ENCODE peak calls at places on chromosomes 11 and 22, in eight cellular contexts. One of them, this sample, is unnamed.

GRCh38 chr11:44681698-44682097 is 45.1 kb upstream of the TSPAN18 start:
- DNase-seq in mammary epithelial cell: peak
- DNase-seq in CD4-positive, CD25-positive, alpha-beta regulatory T cell: peak
- DNase-seq in PC-3: peak
- DNase-seq in dorsolateral prefrontal cortex: no peak
- DNase-seq in kidney: no peak
- DNase-seq in fibroblast of lung: peak
- DNase-seq in GM23248: peak
- DNase-seq in this sample: no peak

GRCh38 chr11:108912587-108912986 is 247.7 kb downstream of the DDX10 start:
- DNase-seq in CD4-positive, CD25-positive, alpha-beta regulatory T cell: no peak
- DNase-seq in mammary epithelial cell: peak
- DNase-seq in fibroblast of lung: peak
- DNase-seq in kidney: no peak
- DNase-seq in PC-3: no peak
- DNase-seq in dorsolateral prefrontal cortex: no peak
- DNase-seq in GM23248: peak
- DNase-seq in this sample: no peak

GRCh38 chr11:64246874-64247728 is at the start of gene PPP1R14B:
- DNase-seq in PC-3: peak
- DNase-seq in kidney: peak
- DNase-seq in fibroblast of lung: peak
- DNase-seq in CD4-positive, CD25-positive, alpha-beta regulatory T cell: peak
- DNase-seq in dorsolateral prefrontal cortex: peak
- DNase-seq in GM23248: peak
- DNase-seq in mammary epithelial cell: peak
- DNase-seq in this sample: peak

GRCh38 chr22:45612451-45612901 is 59.2 kb upstream of the ATXN10 start:
- DNase-seq in PC-3: peak
- DNase-seq in GM23248: peak
- DNase-seq in dorsolateral prefrontal cortex: no peak
- DNase-seq in mammary epithelial cell: peak
- DNase-seq in CD4-positive, CD25-positive, alpha-beta regulatory T cell: peak
- DNase-seq in fibroblast of lung: peak
- DNase-seq in kidney: peak
- DNase-seq in this sample: peak

GRCh38 chr11:126406368-126406767 is 50.9 kb downstream of the ST3GAL4 start:
- DNase-seq in CD4-positive, CD25-positive, alpha-beta regulatory T cell: no peak
- DNase-seq in dorsolateral prefrontal cortex: no peak
- DNase-seq in kidney: peak
- DNase-seq in mammary epithelial cell: no peak
- DNase-seq in fibroblast of lung: no peak
- DNase-seq in GM23248: no peak
- DNase-seq in PC-3: no peak
- DNase-seq in this sample: no peak

GRCh38 chr11:110345756-110346155 is 49.3 kb upstream of the RDX start:
- DNase-seq in CD4-positive, CD25-positive, alpha-beta regulatory T cell: peak
- DNase-seq in dorsolateral prefrontal cortex: no peak
- DNase-seq in fibroblast of lung: no peak
- DNase-seq in GM23248: no peak
- DNase-seq in mammary epithelial cell: peak
- DNase-seq in PC-3: peak
- DNase-seq in kidney: no peak
- DNase-seq in this sample: no peak

GRCh38 chr22:27097481-27097880 is 440.1 kb downstream of the MIAT start:
- DNase-seq in kidney: no peak
- DNase-seq in PC-3: no peak
- DNase-seq in dorsolateral prefrontal cortex: no peak
- DNase-seq in CD4-positive, CD25-positive, alpha-beta regulatory T cell: no peak
- DNase-seq in mammary epithelial cell: no peak
- DNase-seq in fibroblast of lung: peak
- DNase-seq in GM23248: no peak
- DNase-seq in this sample: no peak

GRCh38 chr11:99019676-99020075 is 1.1 kb upstream of the CNTN5 start:
- DNase-seq in kidney: no peak
- DNase-seq in fibroblast of lung: no peak
- DNase-seq in PC-3: no peak
- DNase-seq in mammary epithelial cell: no peak
- DNase-seq in CD4-positive, CD25-positive, alpha-beta regulatory T cell: no peak
- DNase-seq in dorsolateral prefrontal cortex: no peak
- DNase-seq in GM23248: no peak
- DNase-seq in this sample: no peak

GRCh38 chr11:94820480-94820879 is 52.3 kb downstream of the AMOTL1 start:
- DNase-seq in dorsolateral prefrontal cortex: no peak
- DNase-seq in kidney: no peak
- DNase-seq in CD4-positive, CD25-positive, alpha-beta regulatory T cell: no peak
- DNase-seq in mammary epithelial cell: no peak
- DNase-seq in PC-3: no peak
- DNase-seq in fibroblast of lung: no peak
- DNase-seq in GM23248: no peak
- DNase-seq in this sample: no peak

GRCh38 chr11:44775366-44776356 is 48.9 kb downstream of the TSPAN18 start:
- DNase-seq in kidney: no peak
- DNase-seq in CD4-positive, CD25-positive, alpha-beta regulatory T cell: peak
- DNase-seq in fibroblast of lung: peak
- DNase-seq in PC-3: peak
- DNase-seq in GM23248: peak
- DNase-seq in mammary epithelial cell: peak
- DNase-seq in dorsolateral prefrontal cortex: no peak
- DNase-seq in this sample: peak

GRCh38 chr11:46330887-46331652 is 16.2 kb upstream of the DGKZ start:
- DNase-seq in kidney: no peak
- DNase-seq in mammary epithelial cell: no peak
- DNase-seq in dorsolateral prefrontal cortex: no peak
- DNase-seq in CD4-positive, CD25-positive, alpha-beta regulatory T cell: peak
- DNase-seq in GM23248: no peak
- DNase-seq in PC-3: no peak
- DNase-seq in fibroblast of lung: no peak
- DNase-seq in this sample: peak

GRCh38 chr22:38607680-38608079 is 37.7 kb upstream of the DMC1 start:
- DNase-seq in mammary epithelial cell: no peak
- DNase-seq in PC-3: no peak
- DNase-seq in fibroblast of lung: no peak
- DNase-seq in dorsolateral prefrontal cortex: no peak
- DNase-seq in kidney: no peak
- DNase-seq in GM23248: no peak
- DNase-seq in CD4-positive, CD25-positive, alpha-beta regulatory T cell: no peak
- DNase-seq in this sample: no peak

GRCh38 chr22:33519140-33519973 is 400.9 kb downstream of the LARGE1 start:
- DNase-seq in fibroblast of lung: peak
- DNase-seq in mammary epithelial cell: peak
- DNase-seq in dorsolateral prefrontal cortex: no peak
- DNase-seq in PC-3: peak
- DNase-seq in GM23248: peak
- DNase-seq in CD4-positive, CD25-positive, alpha-beta regulatory T cell: peak
- DNase-seq in kidney: no peak
- DNase-seq in this sample: no peak

GRCh38 chr22:31246687-31247086 is 34.6 kb downstream of the LIMK2 start:
- DNase-seq in kidney: no peak
- DNase-seq in mammary epithelial cell: no peak
- DNase-seq in GM23248: no peak
- DNase-seq in dorsolateral prefrontal cortex: no peak
- DNase-seq in fibroblast of lung: no peak
- DNase-seq in PC-3: no peak
- DNase-seq in CD4-positive, CD25-positive, alpha-beta regulatory T cell: no peak
- DNase-seq in this sample: no peak

GRCh38 chr11:69828276-69828970 is 9.2 kb upstream of the FGF3 start:
- DNase-seq in fibroblast of lung: no peak
- DNase-seq in dorsolateral prefrontal cortex: peak
- DNase-seq in CD4-positive, CD25-positive, alpha-beta regulatory T cell: no peak
- DNase-seq in PC-3: no peak
- DNase-seq in GM23248: no peak
- DNase-seq in mammary epithelial cell: no peak
- DNase-seq in kidney: no peak
- DNase-seq in this sample: no peak

GRCh38 chr11:66639066-66639813 is 737 bp downstream of the RBM4 start:
- DNase-seq in GM23248: peak
- DNase-seq in PC-3: peak
- DNase-seq in CD4-positive, CD25-positive, alpha-beta regulatory T cell: peak
- DNase-seq in mammary epithelial cell: peak
- DNase-seq in dorsolateral prefrontal cortex: no peak
- DNase-seq in fibroblast of lung: peak
- DNase-seq in kidney: no peak
- DNase-seq in this sample: peak

GRCh38 chr22:42396621-42397331 is 35.4 kb downstream of the NFAM1 start:
- DNase-seq in dorsolateral prefrontal cortex: no peak
- DNase-seq in kidney: no peak
- DNase-seq in mammary epithelial cell: peak
- DNase-seq in fibroblast of lung: no peak
- DNase-seq in GM23248: no peak
- DNase-seq in CD4-positive, CD25-positive, alpha-beta regulatory T cell: no peak
- DNase-seq in PC-3: no peak
- DNase-seq in this sample: no peak

GRCh38 chr11:83549984-83550667 is 264.0 kb upstream of the CCDC90B start:
- DNase-seq in fibroblast of lung: no peak
- DNase-seq in mammary epithelial cell: no peak
- DNase-seq in dorsolateral prefrontal cortex: no peak
- DNase-seq in CD4-positive, CD25-positive, alpha-beta regulatory T cell: no peak
- DNase-seq in GM23248: no peak
- DNase-seq in kidney: no peak
- DNase-seq in PC-3: no peak
- DNase-seq in this sample: no peak

GRCh38 chr11:63920870-63921417 is 4.0 kb upstream of the RCOR2 start:
- DNase-seq in PC-3: no peak
- DNase-seq in mammary epithelial cell: no peak
- DNase-seq in CD4-positive, CD25-positive, alpha-beta regulatory T cell: no peak
- DNase-seq in dorsolateral prefrontal cortex: no peak
- DNase-seq in kidney: no peak
- DNase-seq in fibroblast of lung: no peak
- DNase-seq in GM23248: no peak
- DNase-seq in this sample: no peak

GRCh38 chr11:59141673-59142460 is 789 bp upstream of the FAM111A start:
- DNase-seq in GM23248: peak
- DNase-seq in dorsolateral prefrontal cortex: no peak
- DNase-seq in PC-3: peak
- DNase-seq in kidney: no peak
- DNase-seq in mammary epithelial cell: peak
- DNase-seq in fibroblast of lung: peak
- DNase-seq in CD4-positive, CD25-positive, alpha-beta regulatory T cell: no peak
- DNase-seq in this sample: no peak
- H3K4me3 ChIP-seq in GM23248: peak
- H3K4me3 ChIP-seq in dorsolateral prefrontal cortex: peak
- H3K4me3 ChIP-seq in PC-3: peak
- H3K4me3 ChIP-seq in kidney: peak
- H3K4me3 ChIP-seq in mammary epithelial cell: peak
- H3K4me3 ChIP-seq in fibroblast of lung: peak
- H3K4me3 ChIP-seq in CD4-positive, CD25-positive, alpha-beta regulatory T cell: peak
- H3K4me3 ChIP-seq in this sample: peak

GRCh38 chr22:49735411-49736311 is 92.0 kb downstream of the BRD1 start:
- DNase-seq in CD4-positive, CD25-positive, alpha-beta regulatory T cell: no peak
- DNase-seq in PC-3: peak
- DNase-seq in GM23248: peak
- DNase-seq in fibroblast of lung: peak
- DNase-seq in kidney: peak
- DNase-seq in mammary epithelial cell: no peak
- DNase-seq in dorsolateral prefrontal cortex: peak
- DNase-seq in this sample: no peak
- H3K27ac ChIP-seq in CD4-positive, CD25-positive, alpha-beta regulatory T cell: no peak
- H3K27ac ChIP-seq in PC-3: no peak
- H3K27ac ChIP-seq in GM23248: no peak
- H3K27ac ChIP-seq in fibroblast of lung: no peak
- H3K27ac ChIP-seq in kidney: no peak
- H3K27ac ChIP-seq in mammary epithelial cell: no peak
- H3K27ac ChIP-seq in dorsolateral prefrontal cortex: no peak
- H3K27ac ChIP-seq in this sample: no peak

GRCh38 chr11:61364012-61364396 is 1.8 kb downstream of the TMEM138 start:
- DNase-seq in PC-3: no peak
- DNase-seq in CD4-positive, CD25-positive, alpha-beta regulatory T cell: no peak
- DNase-seq in fibroblast of lung: no peak
- DNase-seq in GM23248: no peak
- DNase-seq in dorsolateral prefrontal cortex: no peak
- DNase-seq in kidney: no peak
- DNase-seq in mammary epithelial cell: no peak
- DNase-seq in this sample: no peak

GRCh38 chr11:61370349-61371005 is 8.3 kb downstream of the TMEM138 start:
- DNase-seq in PC-3: no peak
- DNase-seq in mammary epithelial cell: no peak
- DNase-seq in dorsolateral prefrontal cortex: no peak
- DNase-seq in kidney: no peak
- DNase-seq in GM23248: no peak
- DNase-seq in CD4-positive, CD25-positive, alpha-beta regulatory T cell: no peak
- DNase-seq in fibroblast of lung: peak
- DNase-seq in this sample: no peak

GRCh38 chr11:61372659-61373058 is 10.5 kb downstream of the TMEM138 start:
- DNase-seq in mammary epithelial cell: no peak
- DNase-seq in fibroblast of lung: no peak
- DNase-seq in kidney: no peak
- DNase-seq in dorsolateral prefrontal cortex: no peak
- DNase-seq in GM23248: no peak
- DNase-seq in PC-3: no peak
- DNase-seq in CD4-positive, CD25-positive, alpha-beta regulatory T cell: no peak
- DNase-seq in this sample: no peak

GRCh38 chr11:61367406-61367805 is 5.2 kb downstream of the TMEM138 start:
- DNase-seq in CD4-positive, CD25-positive, alpha-beta regulatory T cell: no peak
- DNase-seq in fibroblast of lung: no peak
- DNase-seq in dorsolateral prefrontal cortex: no peak
- DNase-seq in kidney: no peak
- DNase-seq in mammary epithelial cell: no peak
- DNase-seq in GM23248: no peak
- DNase-seq in PC-3: no peak
- DNase-seq in this sample: no peak

GRCh38 chr11:61369372-61370348 is 7.5 kb downstream of the TMEM138 start:
- DNase-seq in mammary epithelial cell: peak
- DNase-seq in dorsolateral prefrontal cortex: no peak
- DNase-seq in GM23248: peak
- DNase-seq in PC-3: no peak
- DNase-seq in CD4-positive, CD25-positive, alpha-beta regulatory T cell: no peak
- DNase-seq in kidney: peak
- DNase-seq in fibroblast of lung: peak
- DNase-seq in this sample: no peak
- H3K4me3 ChIP-seq in mammary epithelial cell: no peak
- H3K4me3 ChIP-seq in dorsolateral prefrontal cortex: no peak
- H3K4me3 ChIP-seq in GM23248: no peak
- H3K4me3 ChIP-seq in PC-3: no peak
- H3K4me3 ChIP-seq in CD4-positive, CD25-positive, alpha-beta regulatory T cell: no peak
- H3K4me3 ChIP-seq in kidney: no peak
- H3K4me3 ChIP-seq in fibroblast of lung: no peak
- H3K4me3 ChIP-seq in this sample: no peak

DNA sequence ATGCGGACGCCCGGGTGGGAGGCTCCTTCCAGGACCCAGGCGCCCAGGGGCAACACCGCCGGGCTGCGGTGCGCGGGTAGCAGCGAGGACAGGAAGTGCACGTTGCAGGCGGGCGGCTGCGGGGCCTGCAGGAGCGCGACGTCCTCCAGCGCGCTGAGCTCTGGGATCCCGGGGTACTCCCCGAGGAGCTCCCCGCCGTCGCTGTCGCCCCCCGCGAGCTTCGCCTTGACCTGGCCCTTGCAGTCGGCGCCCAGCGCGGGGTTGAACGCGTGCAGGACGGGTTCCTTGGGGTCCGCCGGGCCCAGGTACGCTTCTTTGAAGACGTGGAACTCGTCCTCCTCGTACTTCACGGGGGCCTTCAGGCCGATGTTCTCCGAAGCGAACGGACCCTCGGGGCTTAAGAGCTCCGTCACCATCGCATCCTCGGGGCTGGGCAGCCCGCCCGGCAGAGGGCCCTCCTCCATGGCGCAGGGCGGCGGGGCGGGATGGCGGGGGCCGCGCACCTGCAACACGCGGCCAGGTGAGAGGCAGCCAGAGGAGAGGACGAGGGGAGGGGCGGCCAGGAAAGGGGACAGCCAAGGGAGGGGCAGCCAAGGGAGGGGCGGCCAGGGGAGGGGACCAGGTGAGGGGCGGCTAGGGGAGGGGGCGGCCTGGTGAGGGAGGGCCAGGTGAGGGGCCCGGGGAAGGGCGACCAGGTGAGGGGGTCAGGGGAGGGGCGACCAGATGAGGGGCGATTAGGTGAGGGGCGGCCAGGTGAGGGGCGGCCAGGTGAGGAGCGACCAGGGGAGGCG is 928 bp downstream of the TESMIN start:
- DNase-seq in CD4-positive, CD25-positive, alpha-beta regulatory T cell: peak
- DNase-seq in kidney: peak
- DNase-seq in PC-3: no peak
- DNase-seq in mammary epithelial cell: no peak
- DNase-seq in GM23248: no peak
- DNase-seq in dorsolateral prefrontal cortex: no peak
- DNase-seq in fibroblast of lung: no peak
- DNase-seq in this sample: peak
- H3K27ac ChIP-seq in CD4-positive, CD25-positive, alpha-beta regulatory T cell: no peak
- H3K27ac ChIP-seq in kidney: no peak
- H3K27ac ChIP-seq in PC-3: no peak
- H3K27ac ChIP-seq in mammary epithelial cell: no peak
- H3K27ac ChIP-seq in GM23248: no peak
- H3K27ac ChIP-seq in dorsolateral prefrontal cortex: no peak
- H3K27ac ChIP-seq in fibroblast of lung: no peak
- H3K27ac ChIP-seq in this sample: no peak